ENCODE peak calls at places on chromosomes 16 and 17, in ten cellular contexts. One of them, this sample, is unnamed.

GRCh38 chr16:2178321-2179106 is 17.9 kb downstream of the CASKIN1 start:
- DNase-seq in nephron progenitor cell: peak
- DNase-seq in heart left ventricle: no peak
- DNase-seq in fibroblast of mammary gland: peak
- DNase-seq in breast epithelium: no peak
- DNase-seq in GM13976: peak
- DNase-seq in GM12865: no peak
- DNase-seq in AG04450: no peak
- DNase-seq in AG09309: no peak
- DNase-seq in Panc1: no peak
- DNase-seq in this sample: no peak

GRCh38 chr16:72247821-72248253 is 75.9 kb upstream of the PMFBP1 start:
- DNase-seq in GM13976: no peak
- DNase-seq in AG09309: no peak
- DNase-seq in Panc1: no peak
- DNase-seq in GM12865: no peak
- DNase-seq in heart left ventricle: no peak
- DNase-seq in AG04450: no peak
- DNase-seq in fibroblast of mammary gland: peak
- DNase-seq in breast epithelium: no peak
- DNase-seq in nephron progenitor cell: no peak
- DNase-seq in this sample: no peak

GRCh38 chr16:64751906-64752305 is 370.0 kb downstream of the CDH11 start:
- DNase-seq in Panc1: no peak
- DNase-seq in nephron progenitor cell: no peak
- DNase-seq in AG09309: peak
- DNase-seq in fibroblast of mammary gland: peak
- DNase-seq in GM13976: no peak
- DNase-seq in AG04450: peak
- DNase-seq in GM12865: no peak
- DNase-seq in heart left ventricle: no peak
- DNase-seq in breast epithelium: no peak
- DNase-seq in this sample: no peak

GRCh38 chr16:50506543-50506937 is 41.7 kb upstream of the NKD1 start:
- DNase-seq in heart left ventricle: no peak
- DNase-seq in AG09309: no peak
- DNase-seq in fibroblast of mammary gland: no peak
- DNase-seq in breast epithelium: no peak
- DNase-seq in nephron progenitor cell: no peak
- DNase-seq in Panc1: no peak
- DNase-seq in GM13976: no peak
- DNase-seq in AG04450: no peak
- DNase-seq in GM12865: no peak
- DNase-seq in this sample: no peak

GRCh38 chr17:9212376-9213310 is 191.3 kb downstream of the NTN1 start:
- DNase-seq in nephron progenitor cell: no peak
- DNase-seq in Panc1: no peak
- DNase-seq in AG04450: no peak
- DNase-seq in AG09309: no peak
- DNase-seq in heart left ventricle: no peak
- DNase-seq in breast epithelium: no peak
- DNase-seq in fibroblast of mammary gland: no peak
- DNase-seq in GM12865: no peak
- DNase-seq in GM13976: no peak
- DNase-seq in this sample: no peak

GRCh38 chr16:68892214-68892613 is 48.9 kb downstream of the TANGO6 start:
- DNase-seq in nephron progenitor cell: no peak
- DNase-seq in heart left ventricle: no peak
- DNase-seq in GM13976: no peak
- DNase-seq in GM12865: no peak
- DNase-seq in breast epithelium: no peak
- DNase-seq in fibroblast of mammary gland: no peak
- DNase-seq in Panc1: no peak
- DNase-seq in AG09309: no peak
- DNase-seq in AG04450: no peak
- DNase-seq in this sample: no peak

GRCh38 chr17:45235071-45236001 is 13.7 kb downstream of the FMNL1 start:
- DNase-seq in AG04450: peak
- DNase-seq in heart left ventricle: peak
- DNase-seq in nephron progenitor cell: peak
- DNase-seq in AG09309: peak
- DNase-seq in fibroblast of mammary gland: peak
- DNase-seq in GM13976: peak
- DNase-seq in Panc1: no peak
- DNase-seq in breast epithelium: peak
- DNase-seq in GM12865: peak
- DNase-seq in this sample: peak

GRCh38 chr17:29061036-29061435 is 18.1 kb downstream of the PIPOX start:
- DNase-seq in heart left ventricle: no peak
- DNase-seq in GM12865: no peak
- DNase-seq in AG04450: no peak
- DNase-seq in Panc1: no peak
- DNase-seq in AG09309: no peak
- DNase-seq in nephron progenitor cell: no peak
- DNase-seq in breast epithelium: no peak
- DNase-seq in GM13976: no peak
- DNase-seq in fibroblast of mammary gland: no peak
- DNase-seq in this sample: no peak

GRCh38 chr16:14004031-14004718 is 66.9 kb upstream of the MRTFB start:
- DNase-seq in GM13976: no peak
- DNase-seq in nephron progenitor cell: no peak
- DNase-seq in breast epithelium: no peak
- DNase-seq in heart left ventricle: peak
- DNase-seq in Panc1: no peak
- DNase-seq in fibroblast of mammary gland: peak
- DNase-seq in AG04450: no peak
- DNase-seq in AG09309: no peak
- DNase-seq in GM12865: no peak
- DNase-seq in this sample: no peak

GRCh38 chr16:14005335-14005734 is 65.8 kb upstream of the MRTFB start:
- DNase-seq in heart left ventricle: no peak
- DNase-seq in AG09309: no peak
- DNase-seq in GM13976: no peak
- DNase-seq in breast epithelium: no peak
- DNase-seq in Panc1: no peak
- DNase-seq in GM12865: no peak
- DNase-seq in AG04450: no peak
- DNase-seq in nephron progenitor cell: no peak
- DNase-seq in fibroblast of mammary gland: no peak
- DNase-seq in this sample: no peak

GRCh38 chr16:14004719-14005315 is 66.3 kb upstream of the MRTFB start:
- DNase-seq in heart left ventricle: no peak
- DNase-seq in AG04450: no peak
- DNase-seq in AG09309: no peak
- DNase-seq in fibroblast of mammary gland: peak
- DNase-seq in Panc1: no peak
- DNase-seq in GM13976: no peak
- DNase-seq in GM12865: no peak
- DNase-seq in breast epithelium: no peak
- DNase-seq in nephron progenitor cell: no peak
- DNase-seq in this sample: no peak

GRCh38 chr16:14011006-14011405 is 60.1 kb upstream of the MRTFB start:
- DNase-seq in AG09309: no peak
- DNase-seq in breast epithelium: no peak
- DNase-seq in AG04450: no peak
- DNase-seq in fibroblast of mammary gland: no peak
- DNase-seq in GM13976: no peak
- DNase-seq in nephron progenitor cell: no peak
- DNase-seq in GM12865: no peak
- DNase-seq in heart left ventricle: no peak
- DNase-seq in Panc1: no peak
- DNase-seq in this sample: no peak

DNA sequence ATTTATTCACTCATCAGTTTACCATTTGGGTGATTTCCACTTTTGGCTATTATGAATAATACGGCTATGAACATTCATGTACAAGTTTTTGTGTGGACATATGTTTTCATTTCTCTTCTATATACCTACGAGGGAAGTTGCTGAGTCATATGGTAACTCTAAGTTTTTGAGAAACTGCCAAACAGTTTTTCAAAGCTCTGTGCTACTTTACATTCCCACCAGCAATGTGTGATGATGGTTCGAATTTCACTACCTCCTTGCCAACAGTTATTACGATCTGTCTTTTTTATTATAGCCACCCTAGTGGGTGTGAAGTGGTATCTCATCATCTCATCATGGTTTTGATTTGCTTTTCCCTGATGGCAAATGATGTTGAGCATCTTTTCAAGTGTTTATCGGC is 63.7 kb upstream of the MRTFB start:
- DNase-seq in GM13976: peak
- DNase-seq in AG09309: peak
- DNase-seq in nephron progenitor cell: no peak
- DNase-seq in fibroblast of mammary gland: peak
- DNase-seq in Panc1: no peak
- DNase-seq in breast epithelium: no peak
- DNase-seq in heart left ventricle: no peak
- DNase-seq in GM12865: peak
- DNase-seq in AG04450: no peak
- DNase-seq in this sample: no peak
- TF ChIP-seq CTCF in GM13976: no peak
- TF ChIP-seq CTCF in AG09309: no peak
- TF ChIP-seq CTCF in nephron progenitor cell: no peak
- TF ChIP-seq CTCF in fibroblast of mammary gland: no peak
- TF ChIP-seq CTCF in Panc1: no peak
- TF ChIP-seq CTCF in breast epithelium: no peak
- TF ChIP-seq CTCF in heart left ventricle: no peak
- TF ChIP-seq CTCF in GM12865: no peak
- TF ChIP-seq CTCF in AG04450: no peak
- TF ChIP-seq CTCF in this sample: no peak

GRCh38 chr17:8189041-8189710 is 804 bp downstream of the BORCS6 start:
- DNase-seq in breast epithelium: no peak
- DNase-seq in heart left ventricle: peak
- DNase-seq in GM12865: peak
- DNase-seq in GM13976: no peak
- DNase-seq in AG09309: no peak
- DNase-seq in nephron progenitor cell: no peak
- DNase-seq in AG04450: no peak
- DNase-seq in fibroblast of mammary gland: no peak
- DNase-seq in Panc1: no peak
- DNase-seq in this sample: no peak

GRCh38 chr17:8187517-8188407 is 2.2 kb downstream of the BORCS6 start:
- DNase-seq in GM12865: peak
- DNase-seq in AG04450: peak
- DNase-seq in heart left ventricle: peak
- DNase-seq in AG09309: peak
- DNase-seq in fibroblast of mammary gland: peak
- DNase-seq in breast epithelium: peak
- DNase-seq in Panc1: peak
- DNase-seq in GM13976: peak
- DNase-seq in nephron progenitor cell: peak
- DNase-seq in this sample: peak

GRCh38 chr17:8190506-8190905 is 526 bp upstream of the BORCS6 start:
- DNase-seq in GM13976: no peak
- DNase-seq in GM12865: no peak
- DNase-seq in AG04450: no peak
- DNase-seq in AG09309: no peak
- DNase-seq in fibroblast of mammary gland: no peak
- DNase-seq in Panc1: no peak
- DNase-seq in breast epithelium: no peak
- DNase-seq in nephron progenitor cell: no peak
- DNase-seq in heart left ventricle: no peak
- DNase-seq in this sample: no peak

GRCh38 chr17:8188408-8188839 is 1.6 kb downstream of the BORCS6 start:
- DNase-seq in Panc1: no peak
- DNase-seq in AG09309: no peak
- DNase-seq in breast epithelium: no peak
- DNase-seq in heart left ventricle: peak
- DNase-seq in GM13976: no peak
- DNase-seq in GM12865: no peak
- DNase-seq in AG04450: no peak
- DNase-seq in fibroblast of mammary gland: no peak
- DNase-seq in nephron progenitor cell: no peak
- DNase-seq in this sample: no peak

DNA sequence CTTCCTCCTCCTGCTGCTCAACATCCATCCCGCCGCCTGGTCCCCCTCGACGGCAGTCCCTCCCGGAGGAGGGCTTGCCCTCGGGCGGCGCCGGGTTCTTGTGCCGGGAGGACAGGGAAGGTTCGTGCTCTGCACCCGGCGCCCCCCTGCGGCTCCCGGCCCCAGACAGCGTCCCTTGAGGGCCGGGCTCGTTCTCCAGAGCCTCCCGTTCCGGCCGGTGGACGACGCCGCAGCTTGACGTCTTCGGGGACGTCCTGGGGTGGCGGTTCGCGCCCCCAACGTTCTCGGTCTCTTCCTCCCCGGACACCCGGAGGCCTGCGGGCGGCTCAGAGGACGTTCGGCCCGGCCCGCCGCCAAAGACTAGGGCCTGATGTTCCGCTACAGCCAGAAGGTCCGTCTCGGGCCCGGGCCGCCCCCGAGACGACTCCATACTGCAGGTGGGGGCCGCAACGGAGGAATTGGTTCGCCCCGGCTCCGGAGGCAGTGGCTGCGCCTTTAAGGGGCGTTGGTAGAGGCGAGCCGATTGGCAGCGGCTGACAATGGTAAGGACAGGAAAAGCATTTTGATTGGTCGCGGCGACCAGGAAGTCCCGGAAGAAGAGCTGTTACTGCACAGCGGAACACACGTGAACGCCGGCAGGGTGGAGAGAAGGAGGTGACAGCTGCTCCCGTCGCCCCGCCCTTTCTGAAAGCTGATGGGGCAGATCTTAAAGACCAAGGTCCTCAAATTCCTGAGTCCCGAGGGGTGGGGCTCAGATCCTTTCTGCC is at the start of gene BORCS6:
- DNase-seq in AG04450: peak
- DNase-seq in heart left ventricle: peak
- DNase-seq in nephron progenitor cell: peak
- DNase-seq in GM12865: peak
- DNase-seq in fibroblast of mammary gland: peak
- DNase-seq in GM13976: peak
- DNase-seq in AG09309: peak
- DNase-seq in Panc1: peak
- DNase-seq in breast epithelium: peak
- DNase-seq in this sample: peak
- TF ChIP-seq CTCF in AG04450: peak
- TF ChIP-seq CTCF in heart left ventricle: peak
- TF ChIP-seq CTCF in nephron progenitor cell: no peak
- TF ChIP-seq CTCF in GM12865: peak
- TF ChIP-seq CTCF in fibroblast of mammary gland: no peak
- TF ChIP-seq CTCF in GM13976: no peak
- TF ChIP-seq CTCF in AG09309: no peak
- TF ChIP-seq CTCF in Panc1: no peak
- TF ChIP-seq CTCF in breast epithelium: no peak
- TF ChIP-seq CTCF in this sample: peak

GRCh38 chr17:63929860-63930766 is 2.0 kb downstream of the CD79B start:
- DNase-seq in GM12865: no peak
- DNase-seq in Panc1: no peak
- DNase-seq in AG09309: no peak
- DNase-seq in heart left ventricle: peak
- DNase-seq in GM13976: no peak
- DNase-seq in AG04450: no peak
- DNase-seq in breast epithelium: peak
- DNase-seq in nephron progenitor cell: no peak
- DNase-seq in fibroblast of mammary gland: no peak
- DNase-seq in this sample: no peak

GRCh38 chr17:63930951-63931575 is 1.1 kb downstream of the CD79B start:
- DNase-seq in AG04450: no peak
- DNase-seq in breast epithelium: peak
- DNase-seq in GM12865: peak
- DNase-seq in AG09309: no peak
- DNase-seq in nephron progenitor cell: peak
- DNase-seq in Panc1: no peak
- DNase-seq in GM13976: peak
- DNase-seq in fibroblast of mammary gland: no peak
- DNase-seq in heart left ventricle: peak
- DNase-seq in this sample: peak

GRCh38 chr17:63934391-63935112 is 2.4 kb upstream of the CD79B start:
- DNase-seq in heart left ventricle: no peak
- DNase-seq in GM12865: no peak
- DNase-seq in breast epithelium: no peak
- DNase-seq in Panc1: no peak
- DNase-seq in GM13976: no peak
- DNase-seq in fibroblast of mammary gland: no peak
- DNase-seq in nephron progenitor cell: no peak
- DNase-seq in AG04450: no peak
- DNase-seq in AG09309: no peak
- DNase-seq in this sample: no peak

GRCh38 chr17:63932008-63932561 is at the start of gene CD79B:
- DNase-seq in breast epithelium: no peak
- DNase-seq in nephron progenitor cell: no peak
- DNase-seq in Panc1: no peak
- DNase-seq in fibroblast of mammary gland: no peak
- DNase-seq in GM13976: peak
- DNase-seq in heart left ventricle: no peak
- DNase-seq in GM12865: peak
- DNase-seq in AG04450: no peak
- DNase-seq in AG09309: no peak
- DNase-seq in this sample: peak

DNA sequence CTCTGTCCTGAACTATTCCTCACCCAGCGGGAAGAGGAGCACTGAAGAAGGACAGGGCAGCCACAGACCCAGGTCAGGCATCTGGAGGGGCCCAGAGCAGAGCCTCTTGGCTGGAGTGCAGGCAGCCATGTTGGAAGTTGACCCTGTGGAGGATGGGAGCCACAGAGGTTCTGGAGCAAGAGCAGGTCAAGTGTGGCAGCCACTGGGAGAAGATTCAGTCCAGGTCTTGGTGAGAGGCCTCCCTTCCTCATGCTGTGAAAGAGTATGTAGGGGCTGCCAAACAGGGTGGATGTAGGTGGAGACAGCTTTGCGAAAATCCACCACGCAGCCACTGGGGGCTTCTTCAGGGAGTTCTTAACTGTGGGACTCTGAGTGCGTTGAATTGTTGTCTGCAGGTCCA is 590 bp upstream of the CD79B start:
- DNase-seq in fibroblast of mammary gland: no peak
- DNase-seq in AG04450: no peak
- DNase-seq in nephron progenitor cell: no peak
- DNase-seq in AG09309: no peak
- DNase-seq in GM12865: no peak
- DNase-seq in Panc1: no peak
- DNase-seq in heart left ventricle: no peak
- DNase-seq in breast epithelium: no peak
- DNase-seq in GM13976: no peak
- DNase-seq in this sample: no peak
- TF ChIP-seq CTCF in fibroblast of mammary gland: no peak
- TF ChIP-seq CTCF in AG04450: no peak
- TF ChIP-seq CTCF in nephron progenitor cell: no peak
- TF ChIP-seq CTCF in AG09309: no peak
- TF ChIP-seq CTCF in GM12865: no peak
- TF ChIP-seq CTCF in Panc1: no peak
- TF ChIP-seq CTCF in heart left ventricle: no peak
- TF ChIP-seq CTCF in breast epithelium: no peak
- TF ChIP-seq CTCF in GM13976: no peak
- TF ChIP-seq CTCF in this sample: no peak

GRCh38 chr17:7897773-7898172 is 9.2 kb downstream of the CHD3 start:
- DNase-seq in nephron progenitor cell: no peak
- DNase-seq in GM13976: no peak
- DNase-seq in AG09309: no peak
- DNase-seq in AG04450: no peak
- DNase-seq in fibroblast of mammary gland: peak
- DNase-seq in Panc1: no peak
- DNase-seq in GM12865: peak
- DNase-seq in heart left ventricle: no peak
- DNase-seq in breast epithelium: no peak
- DNase-seq in this sample: no peak
- TF ChIP-seq CTCF in nephron progenitor cell: no peak
- TF ChIP-seq CTCF in GM13976: peak
- TF ChIP-seq CTCF in AG09309: peak
- TF ChIP-seq CTCF in AG04450: peak
- TF ChIP-seq CTCF in fibroblast of mammary gland: peak
- TF ChIP-seq CTCF in Panc1: no peak
- TF ChIP-seq CTCF in GM12865: peak
- TF ChIP-seq CTCF in heart left ventricle: peak
- TF ChIP-seq CTCF in breast epithelium: peak
- TF ChIP-seq CTCF in this sample: peak

This sample was measured in GM13977.